ENCODE peak calls at places on chromosomes 3 and 15, in seven cellular contexts. One of them, this sample, is unnamed.

GRCh38 chr3:63824309-63824708 is 5.2 kb downstream of the C3orf49 start:
- DNase-seq in SJSA1: peak; percentile 80
- DNase-seq in small intestine: no peak
- DNase-seq in heart left ventricle: no peak
- DNase-seq in cardiac muscle cell: no peak
- DNase-seq in OCI-LY7: no peak
- DNase-seq in prostate gland: no peak
- DNase-seq in this sample: no peak

GRCh38 chr15:49036650-49037545 is 9.3 kb downstream of the SECISBP2L start:
- DNase-seq in cardiac muscle cell: no peak
- DNase-seq in heart left ventricle: no peak
- DNase-seq in OCI-LY7: no peak
- DNase-seq in prostate gland: no peak
- DNase-seq in SJSA1: no peak
- DNase-seq in small intestine: no peak
- DNase-seq in this sample: no peak

GRCh38 chr15:68930268-68931022 is at the start of gene SPESP1:
- DNase-seq in OCI-LY7: no peak
- DNase-seq in cardiac muscle cell: no peak
- DNase-seq in prostate gland: no peak
- DNase-seq in heart left ventricle: peak; percentile 62
- DNase-seq in small intestine: peak; percentile 11
- DNase-seq in SJSA1: no peak
- DNase-seq in this sample: no peak

GRCh38 chr15:31004220-31004733 is 12.8 kb upstream of the MTMR10 start:
- DNase-seq in cardiac muscle cell: no peak
- DNase-seq in OCI-LY7: peak; percentile 83
- DNase-seq in small intestine: no peak
- DNase-seq in prostate gland: no peak
- DNase-seq in SJSA1: peak; percentile 10
- DNase-seq in heart left ventricle: peak; percentile 74
- DNase-seq in this sample: no peak

GRCh38 chr3:15097889-15098288 is 1.1 kb downstream of the RBSN start:
- DNase-seq in small intestine: no peak
- DNase-seq in heart left ventricle: no peak
- DNase-seq in SJSA1: peak; percentile 20
- DNase-seq in cardiac muscle cell: no peak
- DNase-seq in OCI-LY7: peak; percentile 59
- DNase-seq in prostate gland: no peak
- DNase-seq in this sample: no peak

GRCh38 chr3:162704991-162705390 is 1208.4 kb downstream of the OTOL1 start:
- DNase-seq in small intestine: peak; percentile 2
- DNase-seq in OCI-LY7: no peak
- DNase-seq in SJSA1: no peak
- DNase-seq in cardiac muscle cell: no peak
- DNase-seq in prostate gland: no peak
- DNase-seq in heart left ventricle: no peak
- DNase-seq in this sample: peak; percentile 28

GRCh38 chr3:16741103-16741758 is 136.0 kb upstream of the DAZL start:
- DNase-seq in small intestine: no peak
- DNase-seq in heart left ventricle: no peak
- DNase-seq in OCI-LY7: no peak
- DNase-seq in prostate gland: no peak
- DNase-seq in SJSA1: peak; percentile 53
- DNase-seq in cardiac muscle cell: no peak
- DNase-seq in this sample: no peak

GRCh38 chr3:14424711-14425573 is 22.5 kb downstream of the SLC6A6 start:
- DNase-seq in prostate gland: no peak
- DNase-seq in OCI-LY7: no peak
- DNase-seq in heart left ventricle: no peak
- DNase-seq in SJSA1: peak; percentile 34
- DNase-seq in cardiac muscle cell: no peak
- DNase-seq in small intestine: no peak
- DNase-seq in this sample: no peak

GRCh38 chr3:98980915-98981596 is 79.6 kb upstream of the DCBLD2 start:
- DNase-seq in cardiac muscle cell: no peak
- DNase-seq in SJSA1: peak; percentile 22
- DNase-seq in prostate gland: no peak
- DNase-seq in heart left ventricle: no peak
- DNase-seq in small intestine: no peak
- DNase-seq in OCI-LY7: no peak
- DNase-seq in this sample: no peak

GRCh38 chr15:43509002-43509922 is 8.1 kb upstream of the MAP1A start:
- DNase-seq in cardiac muscle cell: no peak
- DNase-seq in heart left ventricle: no peak
- DNase-seq in SJSA1: no peak
- DNase-seq in prostate gland: no peak
- DNase-seq in small intestine: no peak
- DNase-seq in OCI-LY7: no peak
- DNase-seq in this sample: no peak
- H3K4me1 ChIP-seq in cardiac muscle cell: peaks cover 20% of the 10 kb centered on the region
- H3K4me1 ChIP-seq in heart left ventricle: peaks cover 40% of the 10 kb centered on the region
- H3K4me1 ChIP-seq in SJSA1: peaks cover 26% of the 10 kb centered on the region
- H3K4me1 ChIP-seq in prostate gland: no peaks in the 10 kb centered on the region
- H3K4me1 ChIP-seq in small intestine: no peaks in the 10 kb centered on the region
- H3K4me1 ChIP-seq in OCI-LY7: peaks cover 19% of the 10 kb centered on the region
- H3K4me1 ChIP-seq in this sample: peaks cover 21% of the 10 kb centered on the region

GRCh38 chr3:66488492-66488891 is 12.3 kb downstream of the LRIG1 start:
- DNase-seq in OCI-LY7: peak; percentile 68
- DNase-seq in small intestine: no peak
- DNase-seq in SJSA1: no peak
- DNase-seq in prostate gland: no peak
- DNase-seq in cardiac muscle cell: no peak
- DNase-seq in heart left ventricle: no peak
- DNase-seq in this sample: no peak
- H3K4me1 ChIP-seq in OCI-LY7: peaks cover 99% of the 10 kb centered on the region
- H3K4me1 ChIP-seq in small intestine: peaks cover 4% of the 10 kb centered on the region
- H3K4me1 ChIP-seq in SJSA1: peaks cover 45% of the 10 kb centered on the region
- H3K4me1 ChIP-seq in prostate gland: peaks cover 25% of the 10 kb centered on the region
- H3K4me1 ChIP-seq in cardiac muscle cell: peaks cover 64% of the 10 kb centered on the region
- H3K4me1 ChIP-seq in heart left ventricle: peaks cover 97% of the 10 kb centered on the region
- H3K4me1 ChIP-seq in this sample: peaks cover 25% of the 10 kb centered on the region

DNA sequence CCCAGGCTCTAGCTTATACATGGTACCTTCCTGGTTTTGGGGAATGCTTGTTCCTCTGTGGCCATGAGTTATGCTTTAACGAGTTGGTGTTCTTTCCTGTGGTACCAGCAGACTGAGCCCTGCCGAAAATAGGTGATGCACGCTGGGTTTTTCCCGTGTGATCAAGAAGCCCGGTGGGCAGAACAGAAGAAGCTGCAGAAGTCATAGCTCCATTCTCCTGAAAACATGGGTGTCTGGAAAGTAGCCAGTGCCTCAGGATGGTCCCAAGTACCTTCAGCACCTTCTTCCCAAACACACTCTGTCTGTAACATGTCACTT is 25.2 kb downstream of the MAPKBP1 start:
- DNase-seq in prostate gland: no peak
- DNase-seq in small intestine: no peak
- DNase-seq in cardiac muscle cell: no peak
- DNase-seq in OCI-LY7: no peak
- DNase-seq in heart left ventricle: no peak
- DNase-seq in SJSA1: no peak
- DNase-seq in this sample: no peak
- H3K4me1 ChIP-seq in prostate gland: no peaks in the 10 kb centered on the region
- H3K4me1 ChIP-seq in small intestine: peaks cover 9% of the 10 kb centered on the region
- H3K4me1 ChIP-seq in cardiac muscle cell: peaks cover 44% of the 10 kb centered on the region
- H3K4me1 ChIP-seq in OCI-LY7: peaks cover 28% of the 10 kb centered on the region
- H3K4me1 ChIP-seq in heart left ventricle: peaks cover 24% of the 10 kb centered on the region
- H3K4me1 ChIP-seq in SJSA1: peaks cover 23% of the 10 kb centered on the region
- H3K4me1 ChIP-seq in this sample: peaks cover 26% of the 10 kb centered on the region

DNA sequence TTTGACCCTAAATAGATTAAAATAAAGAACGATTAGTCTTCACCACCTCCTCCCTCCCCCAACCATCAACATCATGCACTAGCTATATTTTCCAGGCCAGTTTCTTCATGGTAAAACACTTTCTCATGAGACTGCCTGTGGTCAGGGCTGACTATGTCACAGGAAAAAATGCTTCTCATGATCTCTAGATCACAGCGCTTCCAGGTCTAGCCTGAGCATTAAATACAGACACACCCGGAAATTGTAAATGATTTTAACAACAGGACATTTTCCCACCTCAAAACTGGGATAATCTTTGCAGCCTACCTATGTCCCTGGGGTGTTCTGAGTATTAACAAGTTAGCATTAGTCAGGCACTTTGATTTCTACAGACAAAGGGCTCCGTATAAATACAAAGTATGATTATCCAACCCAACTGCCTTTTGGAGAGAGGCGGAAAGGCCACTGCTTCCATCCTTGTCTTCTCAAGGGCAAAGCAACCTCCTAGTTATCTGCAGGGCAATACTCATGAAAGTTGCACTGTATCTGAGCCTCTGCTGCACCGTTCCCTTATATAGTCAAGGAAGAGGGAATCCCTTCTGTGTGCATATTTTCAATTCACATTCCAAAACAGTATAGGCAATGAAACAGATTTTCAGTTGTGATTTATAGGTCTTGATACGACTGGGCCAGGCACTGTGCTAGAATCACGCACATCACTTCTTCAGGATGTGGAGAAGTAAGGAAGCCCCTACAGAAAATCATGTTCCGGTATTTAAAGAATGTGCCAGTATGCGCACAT is 455.9 kb downstream of the FOXP1 start:
- DNase-seq in SJSA1: no peak
- DNase-seq in heart left ventricle: no peak
- DNase-seq in cardiac muscle cell: peak; percentile 61
- DNase-seq in OCI-LY7: peak; percentile 44
- DNase-seq in small intestine: peak; percentile 49
- DNase-seq in prostate gland: no peak
- DNase-seq in this sample: peak; percentile 40
- H3K4me1 ChIP-seq in SJSA1: peaks cover 36% of the 10 kb centered on the region
- H3K4me1 ChIP-seq in heart left ventricle: peaks cover 75% of the 10 kb centered on the region
- H3K4me1 ChIP-seq in cardiac muscle cell: peaks cover 69% of the 10 kb centered on the region
- H3K4me1 ChIP-seq in OCI-LY7: peaks cover 59% of the 10 kb centered on the region
- H3K4me1 ChIP-seq in small intestine: peaks cover 12% of the 10 kb centered on the region
- H3K4me1 ChIP-seq in prostate gland: peaks cover 12% of the 10 kb centered on the region
- H3K4me1 ChIP-seq in this sample: peaks cover 29% of the 10 kb centered on the region

GRCh38 chr15:67144609-67145306 is 79.4 kb downstream of the SMAD3 start:
- DNase-seq in SJSA1: peak; percentile 79
- DNase-seq in heart left ventricle: no peak
- DNase-seq in cardiac muscle cell: no peak
- DNase-seq in OCI-LY7: no peak
- DNase-seq in small intestine: no peak
- DNase-seq in prostate gland: no peak
- DNase-seq in this sample: peak; percentile 41
- H3K4me1 ChIP-seq in SJSA1: peaks cover 83% of the 10 kb centered on the region
- H3K4me1 ChIP-seq in heart left ventricle: peaks cover 96% of the 10 kb centered on the region
- H3K4me1 ChIP-seq in cardiac muscle cell: peaks cover 91% of the 10 kb centered on the region
- H3K4me1 ChIP-seq in OCI-LY7: peaks cover 59% of the 10 kb centered on the region
- H3K4me1 ChIP-seq in small intestine: peaks cover 10% of the 10 kb centered on the region
- H3K4me1 ChIP-seq in prostate gland: peaks cover 50% of the 10 kb centered on the region
- H3K4me1 ChIP-seq in this sample: peaks cover 74% of the 10 kb centered on the region

GRCh38 chr3:149539491-149539890 is 65.0 kb downstream of the TM4SF4 start:
- DNase-seq in heart left ventricle: no peak
- DNase-seq in cardiac muscle cell: no peak
- DNase-seq in OCI-LY7: no peak
- DNase-seq in small intestine: no peak
- DNase-seq in prostate gland: no peak
- DNase-seq in SJSA1: no peak
- DNase-seq in this sample: no peak
- H3K4me1 ChIP-seq in heart left ventricle: peaks cover 54% of the 10 kb centered on the region
- H3K4me1 ChIP-seq in cardiac muscle cell: peaks cover 50% of the 10 kb centered on the region
- H3K4me1 ChIP-seq in OCI-LY7: no peaks in the 10 kb centered on the region
- H3K4me1 ChIP-seq in small intestine: no peaks in the 10 kb centered on the region
- H3K4me1 ChIP-seq in prostate gland: no peaks in the 10 kb centered on the region
- H3K4me1 ChIP-seq in SJSA1: peaks cover 75% of the 10 kb centered on the region
- H3K4me1 ChIP-seq in this sample: peaks cover 43% of the 10 kb centered on the region